ENCODE peak calls at places on chromosomes 1 and 21, in eight cellular contexts. B, R, P, K, W, Y, M and F are unnamed samples.

GRCh38 chr21:42343101-42343500 is 7.7 kb downstream of the TFF2 start:
- DNase-seq in B (no peak), R (no peak), P (no peak), K (no peak), W (no peak), Y (no peak), M (no peak), F (no peak)

GRCh38 chr1:18145851-18146618 is 38.4 kb downstream of the IGSF21 start:
- DNase-seq in B (no peak), R (no peak), P (no peak), K (no peak), W (no peak), Y (peak), M (no peak), F (no peak)

GRCh38 chr1:206829875-206830274 is 35.5 kb upstream of the IL20 start:
- DNase-seq in B (no peak), R (no peak), P (no peak), K (no peak), W (no peak), Y (peak), M (no peak), F (no peak)

GRCh38 chr21:41426656-41427311 is 745 bp downstream of the MX1 start:
- DNase-seq in B (no peak), R (no peak), P (no peak), K (no peak), W (no peak), Y (peak), M (no peak), F (no peak)

GRCh38 chr1:246492611-246493245 is 14.4 kb downstream of the SMYD3 start:
- DNase-seq in B (no peak), R (peak), P (no peak), K (peak), W (no peak), Y (peak), M (no peak), F (no peak)

GRCh38 chr21:17003763-17004373 is 509.0 kb upstream of the CXADR start:
- DNase-seq in B (no peak), R (no peak), P (no peak), K (peak), W (no peak), Y (no peak), M (no peak), F (no peak)

GRCh38 chr1:234186037-234186688 is 187.1 kb upstream of the COA6 start:
- DNase-seq in B (no peak), R (peak), P (no peak), K (peak), W (no peak), Y (no peak), M (no peak), F (no peak)

GRCh38 chr1:166844791-166845190 is 5.5 kb downstream of the POGK start:
- DNase-seq in B (no peak), R (no peak), P (no peak), K (no peak), W (no peak), Y (no peak), M (no peak), F (no peak)

GRCh38 chr1:184296466-184297243 is 90.2 kb upstream of the C1orf21 start:
- DNase-seq in B (no peak), R (peak), P (no peak), K (peak), W (peak), Y (peak), M (no peak), F (peak)

GRCh38 chr1:199150764-199151163 is 511.9 kb downstream of the PTPRC start:
- DNase-seq in B (no peak), R (no peak), P (no peak), K (no peak), W (no peak), Y (no peak), M (no peak), F (no peak)

GRCh38 chr1:186082235-186082937 is 292.7 kb downstream of the TPR start:
- DNase-seq in B (no peak), R (peak), P (no peak), K (peak), W (peak), Y (peak), M (no peak), F (peak)